ENCODE peak calls at places on chromosome 17, in four cellular contexts. N, J, X and W are unnamed samples.

GRCh38 chr17:39705786-39706348 is 6.0 kb downstream of the ERBB2 start:
- DNase-seq in X (no peak), N (no peak), J (no peak), W (no peak)

GRCh38 chr17:73822371-73822770 is 178.1 kb upstream of the SDK2 start:
- DNase-seq in X (no peak), N (no peak), J (no peak), W (no peak)

GRCh38 chr17:35889818-35890773 is 9.9 kb upstream of the CCL5 start:
- DNase-seq in J (no peak), X (no peak), N (no peak), W (no peak)

GRCh38 chr17:30210901-30211300 is 24.6 kb downstream of the SLC6A4 start:
- DNase-seq in J (no peak), X (no peak), N (no peak), W (no peak)

GRCh38 chr17:8117980-8118768 is at the start of gene ALOXE3:
- DNase-seq in X (peak; percentile 52), J (no peak), N (no peak), W (peak; percentile 27)

GRCh38 chr17:70114405-70114804 is 39.4 kb downstream of the KCNJ16 start:
- DNase-seq in X (no peak), J (no peak), N (no peak), W (no peak)

GRCh38 chr17:19501219-19501618 is 32.4 kb upstream of the SLC47A1 start:
- DNase-seq in N (no peak), J (no peak), X (no peak), W (no peak)

GRCh38 chr17:30203471-30203981 is 32.0 kb downstream of the SLC6A4 start:
- DNase-seq in X (no peak), N (no peak), J (no peak), W (no peak)

GRCh38 chr17:38575781-38576180 is 30.0 kb downstream of the SRCIN1 start:
- DNase-seq in J (no peak), N (no peak), X (no peak), W (no peak)